ENCODE peak calls at places on chromosome 5, in four cellular contexts. One of them, this sample, is unnamed. For H3K4me1, the result is how much of the 10 kb centered on the place peaks cover.

GRCh38 chr5:172274951-172275753 is 8.4 kb downstream of the UBTD2 start:
- DNase-seq in HCT116: no peak
- DNase-seq in sigmoid colon: no peak
- DNase-seq in HepG2: no peak
- DNase-seq in this sample: no peak

GRCh38 chr5:171158581-171158980 is 150.5 kb upstream of the TLX3 start:
- DNase-seq in HCT116: no peak
- DNase-seq in sigmoid colon: no peak
- DNase-seq in HepG2: no peak
- DNase-seq in this sample: no peak

GRCh38 chr5:98839469-98840383 is 66.3 kb downstream of the RGMB start:
- DNase-seq in HCT116: no peak
- DNase-seq in sigmoid colon: no peak
- DNase-seq in HepG2: peak
- DNase-seq in this sample: no peak

GRCh38 chr5:150496534-150496933 is 11.4 kb upstream of the NDST1 start:
- DNase-seq in HCT116: no peak
- DNase-seq in sigmoid colon: no peak
- DNase-seq in HepG2: no peak
- DNase-seq in this sample: no peak

GRCh38 chr5:2680979-2681378 is 70.5 kb downstream of the IRX2 start:
- DNase-seq in HCT116: no peak
- DNase-seq in sigmoid colon: no peak
- DNase-seq in HepG2: no peak
- DNase-seq in this sample: no peak

GRCh38 chr5:115457574-115457973 is 87.0 kb downstream of the FEM1C start:
- DNase-seq in HCT116: no peak
- DNase-seq in sigmoid colon: no peak
- DNase-seq in HepG2: no peak
- DNase-seq in this sample: no peak

GRCh38 chr5:180193749-180194375 is 15.1 kb downstream of the RASGEF1C start:
- DNase-seq in HCT116: no peak
- DNase-seq in sigmoid colon: no peak
- DNase-seq in HepG2: no peak
- DNase-seq in this sample: no peak

GRCh38 chr5:180121799-180122198 is 50.2 kb upstream of the RNF130 start:
- DNase-seq in HCT116: no peak
- DNase-seq in sigmoid colon: no peak
- DNase-seq in HepG2: no peak
- DNase-seq in this sample: peak

GRCh38 chr5:115586525-115587146 is 15.6 kb downstream of the TICAM2 start:
- DNase-seq in HCT116: no peak
- DNase-seq in sigmoid colon: no peak
- DNase-seq in HepG2: peak
- DNase-seq in this sample: no peak

GRCh38 chr5:39714036-39714698 is 289.4 kb upstream of the DAB2 start:
- DNase-seq in HCT116: peak
- DNase-seq in sigmoid colon: no peak
- DNase-seq in HepG2: peak
- DNase-seq in this sample: no peak

DNA sequence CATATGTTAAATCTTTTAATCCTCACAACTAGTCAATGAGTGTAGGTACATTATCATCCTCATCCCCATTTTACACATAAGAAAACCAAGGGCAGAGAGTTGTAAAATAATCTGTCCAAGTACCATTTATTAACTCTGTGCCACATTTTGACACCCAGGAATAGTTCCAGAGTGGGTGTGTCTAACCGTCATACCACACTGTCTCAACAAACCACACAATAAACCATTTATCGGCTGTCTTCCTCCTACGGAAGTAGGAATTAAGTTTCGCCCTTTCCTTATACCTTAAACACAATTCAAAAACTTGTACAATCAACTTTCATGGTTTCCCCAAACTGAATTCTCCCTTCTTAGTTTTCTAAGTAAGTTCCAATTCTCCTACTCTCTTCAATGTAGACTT is 11.4 kb downstream of the AP3B1 start:
- DNase-seq in HCT116: no peak
- DNase-seq in sigmoid colon: no peak
- DNase-seq in HepG2: no peak
- DNase-seq in this sample: no peak
- TF ChIP-seq POLR2AphosphoS5 in HCT116: no peak
- TF ChIP-seq POLR2AphosphoS5 in sigmoid colon: no peak
- TF ChIP-seq POLR2AphosphoS5 in HepG2: no peak
- TF ChIP-seq POLR2AphosphoS5 in this sample: no peak

GRCh38 chr5:107782770-107783169 is 112.0 kb upstream of the EFNA5 start:
- DNase-seq in HCT116: no peak
- DNase-seq in sigmoid colon: no peak
- DNase-seq in HepG2: no peak
- DNase-seq in this sample: no peak
- H3K4me1 ChIP-seq in HCT116: under half
- H3K4me1 ChIP-seq in sigmoid colon: under half
- H3K4me1 ChIP-seq in HepG2: under half
- H3K4me1 ChIP-seq in this sample: under half

GRCh38 chr5:95631991-95632675 is 12.2 kb downstream of the GPR150 start:
- DNase-seq in HCT116: no peak
- DNase-seq in sigmoid colon: no peak
- DNase-seq in HepG2: peak
- DNase-seq in this sample: no peak
- TF ChIP-seq POLR2AphosphoS5 in HCT116: no peak
- TF ChIP-seq POLR2AphosphoS5 in sigmoid colon: no peak
- TF ChIP-seq POLR2AphosphoS5 in HepG2: no peak
- TF ChIP-seq POLR2AphosphoS5 in this sample: no peak

DNA sequence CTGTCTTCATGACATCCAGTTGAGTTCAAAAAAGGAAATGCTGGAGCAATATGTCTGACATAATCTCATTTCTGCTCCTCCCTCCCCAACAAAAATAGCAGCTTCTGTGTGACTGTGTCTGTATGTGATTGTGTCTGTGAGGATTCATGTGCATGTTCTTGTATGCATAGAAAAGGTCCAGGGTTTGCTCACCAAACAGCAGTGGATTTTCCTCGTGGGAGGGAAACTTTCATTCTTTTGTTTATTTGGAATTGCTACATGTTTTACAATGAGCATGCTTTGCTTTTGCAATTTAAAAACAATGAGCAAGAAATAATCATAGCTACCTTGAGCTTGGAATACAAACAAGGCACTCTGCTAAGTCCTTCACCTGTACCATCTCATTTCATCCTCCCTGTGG is 15.0 kb downstream of the ADAM19 start:
- DNase-seq in HCT116: no peak
- DNase-seq in sigmoid colon: no peak
- DNase-seq in HepG2: no peak
- DNase-seq in this sample: no peak
- H3K4me1 ChIP-seq in HCT116: under half
- H3K4me1 ChIP-seq in sigmoid colon: half or more
- H3K4me1 ChIP-seq in HepG2: under half
- H3K4me1 ChIP-seq in this sample: under half

DNA sequence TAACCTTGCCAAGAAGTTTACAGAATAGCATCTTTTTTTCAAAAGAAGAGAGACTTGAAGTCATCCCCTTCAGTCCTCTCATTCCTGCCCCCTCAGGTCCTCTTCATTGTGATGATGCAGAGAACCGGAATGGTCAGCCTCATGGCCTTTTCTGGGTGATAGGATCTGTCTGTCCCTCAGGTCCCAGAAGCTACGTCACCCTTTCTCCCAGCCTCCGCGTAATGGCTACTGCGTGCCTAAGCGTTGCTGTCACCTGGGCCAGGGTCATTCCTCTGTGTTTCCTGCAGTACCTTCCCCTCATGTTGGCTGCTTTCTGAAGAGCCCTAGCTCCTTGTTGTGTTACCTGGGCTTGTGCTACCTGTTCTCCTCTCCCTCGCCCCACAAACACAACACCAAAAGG is 4.7 kb downstream of the PIK3R1 start:
- DNase-seq in HCT116: no peak
- DNase-seq in sigmoid colon: no peak
- DNase-seq in HepG2: no peak
- DNase-seq in this sample: no peak
- TF ChIP-seq POLR2AphosphoS5 in HCT116: no peak
- TF ChIP-seq POLR2AphosphoS5 in sigmoid colon: no peak
- TF ChIP-seq POLR2AphosphoS5 in HepG2: no peak
- TF ChIP-seq POLR2AphosphoS5 in this sample: no peak